ENCODE peak calls at places on chromosomes 16 and 17, in five cellular contexts. H is anterior cingulate cortex, P is NCI-H1092, A is fibroblast of lung, D is lung. U is an unnamed sample.

GRCh38 chr16:22204091-22204655 is 1.9 kb upstream of the EEF2K start:
- DNase-seq in H (no peak), P (no peak), A (no peak), D (no peak), U (no peak)

GRCh38 chr17:27540300-27541105 is 84.3 kb downstream of the KSR1 start:
- DNase-seq in H (peak), P (no peak), A (peak), D (peak), U (peak)

GRCh38 chr16:14321542-14321941 is 250.4 kb downstream of the MRTFB start:
- DNase-seq in H (no peak), P (peak), A (no peak), D (no peak), U (no peak)

GRCh38 chr17:52026075-52026474 is 132.4 kb downstream of the CA10 start:
- DNase-seq in H (no peak), P (no peak), A (no peak), D (no peak), U (no peak)

GRCh38 chr16:57471852-57472664 is 9.6 kb downstream of the POLR2C start:
- DNase-seq in H (no peak), P (no peak), A (no peak), D (no peak), U (no peak)

GRCh38 chr16:4694664-4695451 is 1.5 kb downstream of the NUDT16L1 start:
- DNase-seq in H (peak), P (no peak), A (no peak), D (no peak), U (no peak)

GRCh38 chr16:27486344-27486743 is 63.4 kb downstream of the GTF3C1 start:
- DNase-seq in H (no peak), P (no peak), A (no peak), D (no peak), U (no peak)

GRCh38 chr16:11256657-11257130 is 690 bp upstream of the SOCS1 start:
- DNase-seq in H (peak), P (no peak), A (peak), D (peak), U (peak)

GRCh38 chr16:88681709-88682451 is 4.4 kb downstream of the SNAI3 start:
- DNase-seq in H (peak), P (no peak), A (peak), D (peak), U (no peak)

GRCh38 chr17:1733047-1733357 is 8.5 kb downstream of the WDR81 start:
- DNase-seq in H (no peak), P (no peak), A (no peak), D (no peak), U (no peak)

GRCh38 chr17:44331249-44331760 is 6.7 kb upstream of the SLC25A39 start:
- DNase-seq in H (peak), P (peak), A (peak), D (peak), U (no peak)

U was measured in GOT3.